ENCODE peak calls at places on chromosomes 3 and 15, in six cellular contexts. I is H1, W is A549, H is ovary, Q is HepG2, F is K562. P is an unnamed sample.

GRCh38 chr3:193396451-193397244 is 18.1 kb upstream of the ATP13A5 start:
- DNase-seq in Q (no peak), H (no peak), I (no peak), W (no peak), F (no peak), P (no peak)

GRCh38 chr3:13088020-13089006 is 15.1 kb upstream of the IQSEC1 start:
- DNase-seq in I (no peak), H (no peak), Q (no peak), F (no peak), W (no peak), P (peak; percentile 29)

GRCh38 chr15:26744894-26745293 is 28.0 kb downstream of the GABRB3 start:
- DNase-seq in I (peak; percentile 41), Q (no peak), H (no peak), F (no peak), W (no peak), P (no peak)

GRCh38 chr3:124927454-124928079 is 7.0 kb downstream of the MUC13 start:
- DNase-seq in H (no peak), F (no peak), W (no peak), I (no peak), Q (no peak), P (no peak)

GRCh38 chr3:88082854-88083253 is 23.8 kb downstream of the ZNF654 start:
- DNase-seq in F (no peak), I (no peak), H (no peak), Q (no peak), W (no peak), P (no peak)

GRCh38 chr3:107662109-107662477 is 139.3 kb downstream of the BBX start:
- DNase-seq in I (no peak), H (no peak), W (no peak), Q (no peak), F (no peak), P (peak; percentile 51)

GRCh38 chr3:157290761-157291160 is 130.8 kb upstream of the CCNL1 start:
- DNase-seq in Q (no peak), I (no peak), F (no peak), W (no peak), H (no peak), P (no peak)

GRCh38 chr15:42306681-42307080 is 33.4 kb upstream of the TMEM87A start:
- DNase-seq in W (no peak), I (no peak), F (no peak), H (no peak), Q (no peak), P (no peak)

GRCh38 chr3:9732080-9732752 is 681 bp downstream of the BRPF1 start:
- DNase-seq in H (no peak), Q (no peak), I (peak; percentile 54), W (peak; percentile 41), F (peak; percentile 39), P (no peak)

GRCh38 chr3:133574260-133574881 is 885 bp downstream of the CDV3 start:
- DNase-seq in H (peak; percentile 86), F (peak; percentile 60), W (no peak), I (peak; percentile 72), Q (peak; percentile 44), P (peak; percentile 37)

GRCh38 chr15:39108021-39108420 is 472.9 kb upstream of the THBS1 start:
- DNase-seq in H (no peak), Q (no peak), I (no peak), F (no peak), W (no peak), P (no peak)

GRCh38 chr15:88002721-88003120 is 253.8 kb downstream of the NTRK3 start:
- DNase-seq in Q (no peak), H (no peak), F (no peak), I (no peak), W (no peak), P (no peak)

GRCh38 chr3:72628065-72628464 is 220.2 kb downstream of the SHQ1 start:
- DNase-seq in H (no peak), I (no peak), W (no peak), F (no peak), Q (no peak), P (no peak)

GRCh38 chr3:56323986-56324420 is 144.3 kb downstream of the ERC2 start:
- DNase-seq in W (no peak), Q (no peak), F (peak; percentile 16), H (no peak), I (no peak), P (no peak)

GRCh38 chr3:14131134-14131533 is 6.3 kb downstream of the TMEM43 start:
- DNase-seq in W (no peak), H (no peak), Q (no peak), F (no peak), I (no peak), P (no peak)

GRCh38 chr3:73729969-73730440 is 105.3 kb upstream of the PDZRN3 start:
- DNase-seq in H (no peak), F (no peak), W (no peak), I (no peak), Q (no peak), P (peak; percentile 49)

GRCh38 chr15:100687532-100688215 is 85.3 kb downstream of the ASB7 start:
- DNase-seq in W (no peak), H (peak; percentile 65), Q (no peak), F (no peak), I (no peak), P (no peak)

GRCh38 chr3:10551821-10552630 is 46.6 kb upstream of the ATP2B2 start:
- DNase-seq in F (peak; percentile 27), W (peak; percentile 25), I (peak; percentile 36), Q (no peak), H (no peak), P (peak; percentile 12)

GRCh38 chr3:124919756-124920155 is 14.8 kb downstream of the MUC13 start:
- DNase-seq in F (no peak), H (no peak), I (no peak), Q (peak; percentile 32), W (no peak), P (no peak)

GRCh38 chr3:45252833-45253232 is 26.7 kb upstream of the TMEM158 start:
- DNase-seq in I (no peak), W (no peak), F (no peak), Q (no peak), H (no peak), P (no peak)

GRCh38 chr3:4680881-4681300 is 187.7 kb downstream of the ITPR1 start:
- DNase-seq in Q (no peak), F (no peak), H (no peak), W (no peak), I (no peak), P (no peak)

GRCh38 chr3:131705558-131706051 is 202.8 kb upstream of the MRPL3 start:
- DNase-seq in F (no peak), I (no peak), Q (no peak), H (no peak), W (no peak), P (no peak)
- H3K27ac ChIP-seq in F (no peak overlapping the region), I (no peak overlapping the region), Q (no peak overlapping the region), H (no peak overlapping the region), W (peak overlapping the region; percentile 40), P (no peak overlapping the region)

GRCh38 chr3:149339931-149340309 is 6.5 kb upstream of the TM4SF18 start:
- DNase-seq in H (peak; percentile 78), Q (peak; percentile 77), F (no peak), I (no peak), W (peak; percentile 82), P (peak; percentile 74)
- TF ChIP-seq EP300 in H (no peak), Q (no peak), F (no peak), I (no peak), W (peak; percentile 92), P (peak; percentile 69)

GRCh38 chr3:122146466-122146865 is 37.0 kb upstream of the CASR start:
- DNase-seq in H (no peak), F (no peak), Q (no peak), W (no peak), I (no peak), P (no peak)
- TF ChIP-seq POLR2A in H (no peak), F (no peak), Q (no peak), W (no peak), I (no peak), P (no peak)

GRCh38 chr3:37907906-37908305 is 46.2 kb downstream of the CTDSPL start:
- DNase-seq in Q (peak; percentile 95), H (no peak), F (no peak), W (no peak), I (no peak), P (no peak)
- H3K27ac ChIP-seq in Q (peak overlapping the region; percentile 88), H (no peak overlapping the region), F (no peak overlapping the region), W (no peak overlapping the region), I (no peak overlapping the region), P (peak overlapping the region; percentile 95)

DNA sequence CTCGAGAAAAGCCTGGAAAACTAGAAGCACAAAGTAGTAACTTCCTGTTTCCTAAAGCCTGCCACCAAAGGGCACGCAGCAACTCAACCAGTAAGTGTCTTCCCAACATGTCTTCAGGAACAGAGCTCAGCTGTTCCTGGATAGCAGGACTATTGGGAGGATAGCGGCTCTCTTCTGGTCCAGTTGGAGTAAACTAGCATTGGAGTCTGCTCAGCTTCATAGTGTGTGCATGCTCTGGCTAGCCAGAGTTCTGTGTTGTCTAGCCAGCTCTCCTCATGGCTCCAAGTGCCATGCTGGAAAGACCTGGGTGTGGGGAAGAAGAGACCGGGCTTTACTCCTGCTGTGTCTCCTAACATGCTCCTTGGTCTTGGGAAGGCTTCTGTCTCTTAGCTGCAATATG is 63.1 kb downstream of the IL16 start:
- DNase-seq in W (no peak), Q (no peak), F (no peak), I (no peak), H (no peak), P (no peak)
- TF ChIP-seq EP300 in W (no peak), Q (no peak), F (no peak), I (no peak), H (no peak), P (no peak)

P was measured in tibial nerve.